ENCODE peak calls at places on chromosomes 4 and X, in six cellular contexts. G is B cell, K is nephron progenitor cell, R is psoas muscle, I is endothelial cell, N is omental fat pad. U is an unnamed sample.
A peak's percentile ranks its signal among the peaks of the same experiment; 100 is the strongest.

GRCh38 chr4:96315815-96316214 is 475.9 kb downstream of the PDHA2 start:
- DNase-seq in I (no peak), R (no peak), N (no peak), G (no peak), K (peak; percentile 12), U (no peak)

GRCh38 chr4:84497220-84497834 is 1.8 kb downstream of the NKX6-1 start:
- DNase-seq in I (no peak), G (no peak), N (no peak), R (no peak), K (peak; percentile 40), U (no peak)

GRCh38 chr4:138269175-138269574 is 27.0 kb upstream of the SLC7A11 start:
- DNase-seq in R (no peak), N (no peak), G (no peak), K (no peak), I (no peak), U (no peak)

GRCh38 chr4:148831945-148832344 is 389.7 kb upstream of the NR3C2 start:
- DNase-seq in R (no peak), I (no peak), N (no peak), G (no peak), K (no peak), U (no peak)

GRCh38 chrX:96438803-96439202 is 245.8 kb upstream of the DIAPH2 start:
- DNase-seq in G (no peak), K (no peak), N (no peak), R (no peak), I (no peak), U (no peak)

GRCh38 chr4:173333658-173334084 is 487 bp downstream of the HMGB2 start:
- DNase-seq in G (peak; percentile 54), R (peak; percentile 78), N (no peak), K (peak; percentile 68), I (peak; percentile 46), U (no peak)

GRCh38 chr4:56995525-56995924 is 16.8 kb downstream of the POLR2B start:
- DNase-seq in G (no peak), R (peak; percentile 66), I (no peak), K (no peak), N (no peak), U (no peak)

GRCh38 chr4:3075652-3075981 is 1.1 kb downstream of the HTT start:
- DNase-seq in R (no peak), G (no peak), K (no peak), I (no peak), N (no peak), U (no peak)

GRCh38 chrX:152872522-152872921 is 25.3 kb upstream of the ZNF185 start:
- DNase-seq in G (no peak), R (no peak), K (no peak), I (no peak), N (no peak), U (no peak)

GRCh38 chr4:10011277-10011676 is 10.0 kb downstream of the SLC2A9 start:
- DNase-seq in I (no peak), R (no peak), N (no peak), G (no peak), K (no peak), U (no peak)

GRCh38 chr4:132108784-132109183 is 1040.3 kb upstream of the PCDH10 start:
- DNase-seq in N (no peak), G (no peak), I (no peak), R (no peak), K (no peak), U (no peak)

GRCh38 chrX:128928636-128929035 is 594.7 kb downstream of the SMARCA1 start:
- DNase-seq in K (no peak), I (no peak), N (no peak), R (no peak), G (no peak), U (no peak)

GRCh38 chr4:98659106-98659592 is 738 bp upstream of the TSPAN5 start:
- DNase-seq in N (no peak), R (no peak), K (peak; percentile 21), G (no peak), I (peak; percentile 18), U (no peak)

GRCh38 chr4:87718221-87718620 is 68.1 kb downstream of the DMP1 start:
- DNase-seq in K (no peak), G (no peak), I (no peak), N (no peak), R (peak; percentile 71), U (no peak)

GRCh38 chrX:145727476-145727875 is 90.2 kb upstream of the SLITRK2 start:
- DNase-seq in I (no peak), K (no peak), R (no peak), G (no peak), N (no peak), U (no peak)

GRCh38 chr4:137621056-137621455 is 88.8 kb upstream of the PCDH18 start:
- DNase-seq in N (no peak), K (peak; percentile 19), I (no peak), G (no peak), R (no peak), U (no peak)

GRCh38 chr4:7398788-7399432 is 35.8 kb downstream of the PSAPL1 start:
- DNase-seq in G (no peak), I (no peak), K (no peak), R (no peak), N (no peak), U (no peak)

GRCh38 chr4:156889616-156890594 is 81.7 kb downstream of the PDGFC start:
- DNase-seq in R (peak; percentile 57), G (no peak), I (no peak), N (no peak), K (no peak), U (no peak)

GRCh38 chr4:8218371-8219050 is 19.4 kb downstream of the SH3TC1 start:
- DNase-seq in K (no peak), N (no peak), R (no peak), G (no peak), I (no peak), U (no peak)

GRCh38 chr4:161252520-161253141 is 911.2 kb downstream of the FSTL5 start:
- DNase-seq in I (no peak), G (no peak), R (no peak), N (no peak), K (no peak), U (peak; percentile 28)

GRCh38 chr4:165364452-165365080 is 14.2 kb upstream of the CPE start:
- DNase-seq in I (no peak), K (no peak), R (no peak), G (no peak), N (no peak), U (no peak)

GRCh38 chr4:67746797-67747495 is 7.2 kb downstream of the GNRHR start:
- DNase-seq in K (no peak), I (no peak), G (no peak), N (no peak), R (no peak), U (peak; percentile 23)

GRCh38 chr4:153115322-153116100 is 88.7 kb upstream of the TRIM2 start:
- DNase-seq in R (no peak), N (no peak), G (peak; percentile 59), I (no peak), K (no peak), U (peak; percentile 33)

GRCh38 chr4:7075962-7076693 is 8.3 kb upstream of the GRPEL1 start:
- DNase-seq in N (no peak), R (no peak), K (no peak), I (no peak), G (no peak), U (no peak)

GRCh38 chrX:46727445-46727844 is 31.5 kb downstream of the SLC9A7 start:
- DNase-seq in G (no peak), R (no peak), I (no peak), N (no peak), K (no peak), U (no peak)

GRCh38 chrX:46722742-46723568 is 36.0 kb downstream of the SLC9A7 start:
- DNase-seq in N (no peak), I (no peak), R (no peak), G (no peak), K (no peak), U (no peak)
- TF ChIP-seq CTCF in N (no peak), I (no peak), R (no peak), G (no peak), K (no peak), U (no peak)

GRCh38 chrX:52870041-52870440 is 2.2 kb upstream of the XAGE3 start:
- DNase-seq in I (no peak), R (no peak), N (no peak), G (no peak), K (no peak), U (no peak)

GRCh38 chrX:52867610-52868348 is at the start of gene XAGE3:
- DNase-seq in N (no peak), K (no peak), G (no peak), R (no peak), I (no peak), U (no peak)

DNA sequence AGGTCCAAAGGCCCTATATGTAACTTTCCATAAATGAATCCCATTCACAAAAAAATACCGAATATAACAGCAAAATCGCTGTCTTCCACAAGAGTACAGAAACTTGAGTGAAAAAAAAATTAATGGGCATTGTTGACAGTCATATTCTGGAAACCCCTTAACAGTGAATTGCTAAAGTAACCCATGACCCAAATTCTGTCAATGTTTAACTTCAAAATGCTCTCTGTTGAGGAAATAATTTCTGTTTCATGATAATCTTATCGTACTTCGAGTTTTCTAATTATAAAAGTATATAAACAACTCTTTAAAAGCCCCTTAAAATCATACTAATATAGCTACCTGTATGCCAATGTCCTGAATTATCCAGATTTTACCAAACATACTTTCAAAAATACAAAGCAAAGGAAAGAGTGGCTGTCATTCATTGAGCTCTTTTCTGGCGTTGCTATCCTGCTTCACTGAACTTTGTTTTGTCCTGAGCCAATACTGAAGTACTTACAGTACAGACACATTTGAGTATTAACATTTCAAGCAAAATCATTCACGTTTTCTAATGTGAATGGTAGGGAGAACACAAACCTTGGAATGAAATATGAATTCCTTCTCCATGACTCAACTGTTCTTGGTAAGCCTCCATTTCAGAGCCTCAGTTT is 2.4 kb downstream of the XAGE3 start:
- DNase-seq in G (no peak), R (no peak), N (no peak), I (no peak), K (no peak), U (no peak)
- TF ChIP-seq CTCF in G (no peak), R (no peak), N (no peak), I (no peak), K (no peak), U (no peak)

DNA sequence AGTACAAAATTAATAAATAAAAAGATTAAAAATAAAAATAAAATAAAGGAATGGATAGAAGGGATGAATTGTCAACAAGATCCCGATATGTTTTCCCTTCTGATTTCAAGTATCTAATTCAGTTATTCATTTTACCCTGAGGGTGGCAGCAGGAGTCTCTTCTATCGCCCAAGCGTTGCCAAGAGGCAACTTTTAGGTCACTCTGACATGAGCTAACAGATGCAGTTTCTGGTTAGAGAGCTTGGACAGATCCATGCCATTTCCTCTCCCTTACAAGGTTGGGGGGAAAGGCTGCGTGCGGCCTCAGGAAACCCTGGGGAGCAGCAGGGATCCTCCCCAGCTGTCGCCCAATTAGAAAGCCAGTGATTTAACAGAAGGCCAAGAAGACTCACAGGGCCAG is 35.3 kb upstream of the WAS start:
- DNase-seq in G (peak; percentile 45), R (peak; percentile 55), K (peak; percentile 10), N (no peak), I (peak; percentile 15), U (no peak)
- TF ChIP-seq CTCF in G (peak; percentile 65), R (peak; percentile 36), K (no peak), N (no peak), I (no peak), U (peak; percentile 45)

GRCh38 chrX:109049416-109049815 is 313.1 kb upstream of the IRS4 start:
- DNase-seq in K (no peak), R (no peak), I (no peak), G (no peak), N (no peak), U (no peak)

DNA sequence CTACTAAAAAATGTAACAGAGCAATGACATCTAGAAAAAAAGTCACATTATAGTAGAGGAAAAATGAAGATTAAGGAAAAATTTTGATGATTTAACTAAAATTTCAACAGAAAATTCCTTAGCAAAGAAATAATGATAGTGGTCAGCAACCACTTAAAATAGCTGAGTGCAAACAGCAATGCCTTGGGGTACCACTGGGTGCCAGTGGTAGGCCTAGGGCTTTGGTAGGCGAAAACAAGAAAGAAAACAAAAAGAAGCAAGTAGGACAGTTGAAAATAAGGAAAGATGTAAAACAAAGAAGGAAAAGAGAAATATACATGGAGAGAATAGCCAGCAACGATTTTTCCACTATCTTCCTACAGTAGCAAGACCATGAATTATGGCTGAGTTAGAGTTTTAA is 313.5 kb upstream of the IRS4 start:
- DNase-seq in G (no peak), N (no peak), R (no peak), K (no peak), I (peak; percentile 3), U (no peak)
- TF ChIP-seq CTCF in G (no peak), N (no peak), R (no peak), K (peak; percentile 40), I (peak; percentile 16), U (peak; percentile 30)